ENCODE peak calls at places on chromosomes 16 and 17, in six cellular contexts. T is fibroblast of lung, M is breast epithelium, Y is small intestine, I is esophagus muscularis mucosa, S is heart left ventricle. D is an unnamed sample.

GRCh38 chr17:38550661-38551060 is 55.1 kb downstream of the SRCIN1 start:
- DNase-seq in T (peak; percentile 85), Y (no peak), M (peak; percentile 74), S (peak; percentile 71), I (no peak), D (no peak)

GRCh38 chr17:75869282-75870141 is 8.9 kb downstream of the TRIM47 start:
- DNase-seq in S (peak; percentile 69), Y (peak; percentile 87), T (peak; percentile 40), M (peak; percentile 61), I (no peak), D (peak; percentile 64)

GRCh38 chr16:57795431-57795878 is 6.8 kb downstream of the KIFC3 start:
- DNase-seq in Y (peak; percentile 67), T (peak; percentile 49), S (no peak), I (no peak), M (peak; percentile 61), D (no peak)

GRCh38 chr16:90012978-90013745 is 6.1 kb downstream of the DBNDD1 start:
- DNase-seq in Y (no peak), T (no peak), I (no peak), S (no peak), M (no peak), D (no peak)

GRCh38 chr16:73584157-73584556 is 536.2 kb upstream of the ZFHX3 start:
- DNase-seq in M (no peak), S (no peak), I (no peak), T (no peak), Y (no peak), D (no peak)

GRCh38 chr16:67873435-67874146 is 739 bp downstream of the EDC4 start:
- DNase-seq in M (no peak), S (no peak), Y (peak; percentile 60), T (peak; percentile 16), I (no peak), D (peak; percentile 33)

GRCh38 chr17:18259621-18260331 is 686 bp upstream of the MIEF2 start:
- DNase-seq in Y (no peak), T (peak; percentile 60), S (no peak), M (no peak), I (no peak), D (no peak)

GRCh38 chr17:35259001-35259400 is 16.1 kb downstream of the SLFN5 start:
- DNase-seq in I (no peak), Y (no peak), T (no peak), S (no peak), M (no peak), D (no peak)

GRCh38 chr17:50213026-50214015 is 11.9 kb upstream of the COL1A1 start:
- DNase-seq in I (no peak), M (no peak), T (no peak), S (no peak), Y (no peak), D (peak; percentile 63)

GRCh38 chr16:67150833-67151396 is at the start of gene B3GNT9:
- DNase-seq in Y (peak; percentile 48), T (peak; percentile 77), I (no peak), S (peak; percentile 87), M (peak; percentile 55), D (peak; percentile 90)

GRCh38 chr17:19304209-19304608 is 58.3 kb downstream of the B9D1 start:
- DNase-seq in M (peak; percentile 27), S (peak; percentile 66), Y (peak; percentile 53), T (peak; percentile 79), I (no peak), D (no peak)

GRCh38 chr16:49332589-49333267 is 40.9 kb upstream of the C16orf78 start:
- DNase-seq in M (peak; percentile 46), T (no peak), Y (no peak), I (peak; percentile 72), S (no peak), D (no peak)

GRCh38 chr17:58341861-58342475 is 10.0 kb downstream of the SUPT4H1 start:
- DNase-seq in T (no peak), S (no peak), I (no peak), Y (no peak), M (no peak), D (no peak)

GRCh38 chr17:67624886-67625656 is 92.7 kb upstream of the NOL11 start:
- DNase-seq in Y (no peak), S (no peak), M (no peak), I (no peak), T (no peak), D (no peak)

GRCh38 chr17:330993-331701 is 21.5 kb downstream of the RPH3AL start:
- DNase-seq in T (no peak), M (no peak), S (peak; percentile 89), Y (no peak), I (no peak), D (no peak)

GRCh38 chr17:332558-333322 is 19.9 kb downstream of the RPH3AL start:
- DNase-seq in Y (no peak), M (peak; percentile 36), S (peak; percentile 65), T (peak; percentile 57), I (no peak), D (no peak)

GRCh38 chr17:329794-330420 is 22.7 kb downstream of the RPH3AL start:
- DNase-seq in M (no peak), S (no peak), T (no peak), Y (no peak), I (no peak), D (no peak)

GRCh38 chr17:333626-334396 is 18.8 kb downstream of the RPH3AL start:
- DNase-seq in I (peak; percentile 96), M (no peak), Y (peak; percentile 7), S (peak; percentile 91), T (peak; percentile 54), D (no peak)

DNA sequence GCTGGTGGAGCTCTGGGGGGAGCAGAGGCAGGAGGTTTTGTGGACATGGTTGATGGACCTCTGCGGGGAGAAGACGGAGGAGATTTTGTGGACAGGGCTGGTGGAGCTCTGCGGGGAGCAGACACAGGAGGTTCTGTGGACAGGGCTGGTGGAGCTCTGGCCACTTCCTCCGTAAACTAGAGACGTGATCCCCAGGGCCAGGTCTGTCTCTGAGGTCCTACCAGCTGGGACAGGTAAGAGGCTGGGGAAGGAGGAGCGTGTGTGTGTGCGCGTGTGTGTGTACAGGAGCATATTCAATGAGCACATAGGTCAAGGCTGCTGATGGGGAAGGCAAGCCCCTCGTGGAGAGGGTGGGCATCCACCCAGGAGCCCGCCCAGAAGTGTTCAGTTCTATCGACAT is 20.6 kb downstream of the RPH3AL start:
- DNase-seq in M (no peak), T (no peak), Y (no peak), S (peak; percentile 58), I (no peak), D (no peak)
- H3K4me1 ChIP-seq in M (no peaks in the 10 kb centered on the region), T (no peaks in the 10 kb centered on the region), Y (no peaks in the 10 kb centered on the region), S (peaks cover 32% of the 10 kb centered on the region), I (peaks cover 46% of the 10 kb centered on the region), D (no peaks in the 10 kb centered on the region)

DNA sequence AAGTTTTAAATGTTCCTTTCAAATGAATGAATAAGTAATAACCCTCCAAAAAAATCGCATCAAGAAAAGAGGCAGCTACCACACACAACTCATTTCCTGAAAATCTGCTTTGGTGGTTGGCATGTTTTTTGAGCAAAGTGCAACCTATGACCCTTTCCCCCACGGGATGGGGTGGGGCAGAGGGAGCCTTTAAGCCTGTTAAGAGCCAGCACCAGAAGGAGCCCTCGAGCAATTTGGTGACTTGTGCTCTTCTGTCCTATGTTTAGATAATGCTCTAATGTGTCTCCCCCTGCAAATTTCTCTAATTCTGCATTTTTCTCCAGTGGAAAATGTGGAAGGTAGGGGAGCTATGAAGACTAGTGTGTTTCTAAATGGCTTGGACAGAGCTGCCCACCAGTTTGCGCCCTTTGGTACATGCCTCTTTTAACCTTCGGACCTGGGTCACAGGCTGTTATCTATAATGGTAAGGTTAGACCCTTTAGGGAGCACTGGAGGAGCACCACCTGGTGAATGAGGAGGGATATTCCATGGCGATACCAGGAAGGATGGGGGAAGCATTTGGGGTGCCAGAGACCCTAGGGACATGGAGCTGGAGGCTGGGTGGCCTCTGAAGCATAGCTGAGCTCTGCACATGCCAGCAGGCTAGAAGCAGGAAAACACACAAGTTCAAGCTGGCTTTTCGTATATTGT is 1.6 kb downstream of the PYCARD start:
- DNase-seq in Y (peak; percentile 76), S (no peak), M (no peak), I (no peak), T (no peak), D (no peak)
- H3K4me1 ChIP-seq in Y (peaks cover 4% of the 10 kb centered on the region), S (peaks cover 11% of the 10 kb centered on the region), M (peaks cover 8% of the 10 kb centered on the region), I (peaks cover 33% of the 10 kb centered on the region), T (no peaks in the 10 kb centered on the region), D (peaks cover 16% of the 10 kb centered on the region)

DNA sequence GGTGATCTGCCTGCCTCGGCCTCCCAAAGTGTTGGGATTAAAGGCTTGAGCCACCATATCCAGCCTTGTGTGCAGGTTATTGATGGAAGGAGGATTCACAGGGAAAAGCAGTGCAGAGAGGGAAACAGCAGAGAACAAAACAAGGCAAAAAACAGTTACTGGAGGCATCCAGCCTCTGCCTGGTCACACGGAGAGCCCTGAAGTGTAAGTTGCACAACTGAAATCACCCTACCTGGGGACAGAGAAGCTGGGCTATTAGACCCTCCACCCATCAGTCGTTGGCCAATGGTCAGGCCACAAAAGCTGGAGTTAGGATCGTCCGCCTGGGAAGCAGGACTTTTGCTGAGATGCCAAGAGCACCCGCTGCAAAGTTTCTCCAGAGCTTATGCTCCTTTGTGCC is 57.9 kb upstream of the BCO1 start:
- DNase-seq in I (no peak), S (no peak), T (no peak), Y (no peak), M (no peak), D (no peak)
- H3K4me1 ChIP-seq in I (no peaks in the 10 kb centered on the region), S (peaks cover 8% of the 10 kb centered on the region), T (peaks cover 7% of the 10 kb centered on the region), Y (no peaks in the 10 kb centered on the region), M (no peaks in the 10 kb centered on the region), D (peaks cover 14% of the 10 kb centered on the region)

GRCh38 chr17:60601443-60602384 is 1.7 kb downstream of the PPM1D start:
- DNase-seq in T (peak; percentile 68), M (no peak), I (no peak), Y (peak; percentile 87), S (peak; percentile 47), D (peak; percentile 80)

GRCh38 chr17:60600490-60601431 is 768 bp downstream of the PPM1D start:
- DNase-seq in M (peak; percentile 75), I (peak; percentile 93), T (peak; percentile 78), Y (peak; percentile 87), S (peak; percentile 83), D (peak; percentile 92)

GRCh38 chr17:60604686-60605334 is 4.8 kb downstream of the PPM1D start:
- DNase-seq in I (no peak), Y (no peak), T (peak; percentile 88), S (peak; percentile 34), M (no peak), D (peak; percentile 44)

GRCh38 chr17:60602385-60602742 is 2.4 kb downstream of the PPM1D start:
- DNase-seq in S (no peak), Y (peak; percentile 14), I (no peak), T (no peak), M (no peak), D (no peak)

DNA sequence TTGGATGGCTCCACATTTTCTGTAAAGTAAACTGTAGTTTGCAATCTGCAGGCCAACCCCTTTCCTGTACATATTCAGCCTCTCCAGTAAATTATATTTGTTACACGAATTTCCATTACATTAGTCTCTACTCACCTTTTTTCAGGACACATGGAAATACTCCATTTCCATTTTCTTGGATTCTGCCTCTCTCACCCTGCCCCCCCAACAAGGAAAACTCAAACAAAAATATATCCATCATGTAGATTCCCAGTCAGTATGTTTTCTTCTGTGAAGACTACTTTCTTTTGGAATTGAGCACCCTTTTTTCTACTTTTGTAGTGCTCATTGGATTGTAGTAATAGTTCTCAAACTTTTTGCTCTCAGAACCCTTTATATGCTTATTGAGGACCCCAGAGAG is 2.9 kb downstream of the PPM1D start:
- DNase-seq in M (no peak), T (no peak), I (no peak), Y (no peak), S (no peak), D (no peak)
- H3K4me1 ChIP-seq in M (no peaks in the 10 kb centered on the region), T (no peaks in the 10 kb centered on the region), I (peaks cover 63% of the 10 kb centered on the region), Y (no peaks in the 10 kb centered on the region), S (peaks cover 39% of the 10 kb centered on the region), D (peaks cover 24% of the 10 kb centered on the region)

D was measured in SJSA1.